ENCODE peak calls at places on chromosomes 7 and 10, in five cellular contexts. K, H, G, N and O are unnamed samples.

GRCh38 chr7:149196151-149196704 is 882 bp downstream of the ZNF282 start:
- DNase-seq in K (no peak), G (peak; percentile 32), H (no peak), N (no peak), O (peak; percentile 41)

GRCh38 chr7:47210283-47210854 is 371.5 kb downstream of the TNS3 start:
- DNase-seq in G (no peak), N (no peak), K (no peak), H (no peak), O (no peak)

GRCh38 chr7:83921798-83922607 is 272.6 kb downstream of the SEMA3A start:
- DNase-seq in H (no peak), K (peak; percentile 44), G (peak; percentile 9), N (no peak), O (no peak)

GRCh38 chr10:88990528-88991160 is at the start of gene FAS:
- DNase-seq in N (peak; percentile 66), H (peak; percentile 67), G (peak; percentile 69), K (peak; percentile 65), O (peak; percentile 91)

GRCh38 chr10:125694874-125695273 is 11.9 kb upstream of the TEX36 start:
- DNase-seq in N (peak; percentile 88), K (peak; percentile 95), H (peak; percentile 53), G (no peak), O (no peak)

GRCh38 chr7:153193144-153193595 is 433.6 kb downstream of the ACTR3B start:
- DNase-seq in G (peak; percentile 71), N (peak; percentile 27), K (no peak), H (no peak), O (peak; percentile 75)

GRCh38 chr10:96406091-96406490 is 47.3 kb upstream of the OPALIN start:
- DNase-seq in K (no peak), G (no peak), N (no peak), H (no peak), O (no peak)

GRCh38 chr7:97844036-97844435 is 28.2 kb downstream of the ASNS start:
- DNase-seq in N (peak; percentile 38), H (no peak), K (no peak), G (no peak), O (no peak)

GRCh38 chr10:80739328-80739727 is 201.6 kb downstream of the SH2D4B start:
- DNase-seq in K (no peak), G (no peak), H (no peak), N (no peak), O (no peak)

GRCh38 chr10:132118366-132118765 is 52.6 kb downstream of the JAKMIP3 start:
- DNase-seq in K (no peak), H (no peak), N (no peak), G (no peak), O (no peak)

GRCh38 chr7:16430133-16430532 is 8.8 kb upstream of the CRPPA start:
- DNase-seq in G (no peak), K (peak; percentile 55), N (peak; percentile 48), H (no peak), O (no peak)

GRCh38 chr10:47419421-47419820 is 35.3 kb upstream of the ZNF488 start:
- DNase-seq in N (no peak), K (no peak), H (no peak), G (no peak), O (peak; percentile 39)

GRCh38 chr7:84948632-84949031 is 238.2 kb downstream of the SEMA3D start:
- DNase-seq in N (no peak), K (peak; percentile 6), H (no peak), G (no peak), O (no peak)

GRCh38 chr7:137747359-137748031 is 99.3 kb downstream of the DGKI start:
- DNase-seq in H (no peak), K (no peak), N (no peak), G (peak; percentile 80), O (no peak)

GRCh38 chr10:116183733-116184447 is 89.1 kb downstream of the GFRA1 start:
- DNase-seq in K (peak; percentile 40), H (no peak), N (no peak), G (peak; percentile 21), O (no peak)

GRCh38 chr7:92034116-92034515 is 93.5 kb downstream of the AKAP9 start:
- DNase-seq in N (no peak), G (no peak), K (no peak), H (no peak), O (no peak)

GRCh38 chr10:23157239-23157661 is 34.9 kb upstream of the PTF1A start:
- DNase-seq in K (no peak), H (no peak), G (no peak), N (no peak), O (no peak)

GRCh38 chr7:24877790-24878311 is 102.1 kb downstream of the OSBPL3 start:
- DNase-seq in N (no peak), G (peak; percentile 46), K (peak; percentile 79), H (no peak), O (no peak)

GRCh38 chr10:7551289-7551688 is 115.5 kb downstream of the ITIH5 start:
- DNase-seq in N (no peak), G (no peak), K (no peak), H (no peak), O (no peak)

DNA sequence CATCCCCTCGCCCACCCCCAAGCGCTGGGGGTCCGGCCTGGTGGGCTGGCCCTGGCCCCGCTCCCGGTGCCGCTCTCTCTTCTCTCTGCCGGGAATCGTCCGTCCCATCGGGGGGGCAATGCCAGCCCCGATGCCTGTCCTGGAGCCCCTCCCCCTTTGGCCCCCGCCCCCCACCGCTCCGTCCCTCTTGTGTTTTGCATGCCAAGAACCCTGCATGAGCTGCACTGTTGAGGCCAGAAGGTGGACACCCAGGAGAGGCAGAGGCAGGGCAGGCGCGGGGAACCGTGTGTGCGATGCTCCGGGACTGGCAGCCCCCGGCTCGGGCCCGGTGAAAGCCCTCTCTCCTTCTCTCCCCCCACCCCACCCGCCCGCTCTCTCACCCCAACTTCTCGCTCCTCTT is 22.1 kb upstream of the HSPB1 start:
- DNase-seq in N (no peak), G (peak; percentile 60), H (no peak), K (no peak), O (no peak)
- H3K4me1 ChIP-seq in N (no peaks in the 10 kb centered on the region), G (peaks cover 9% of the 10 kb centered on the region), H (no peaks in the 10 kb centered on the region), K (no peaks in the 10 kb centered on the region), O (peaks cover 4% of the 10 kb centered on the region)

GRCh38 chr10:102113261-102113955 is 6.8 kb downstream of the LDB1 start:
- DNase-seq in K (no peak), H (peak; percentile 28), N (no peak), G (no peak), O (no peak)

GRCh38 chr10:102113956-102114857 is 6.0 kb downstream of the LDB1 start:
- DNase-seq in N (no peak), H (no peak), G (peak; percentile 55), K (peak; percentile 27), O (peak; percentile 69)

GRCh38 chr10:102114861-102115618 is 5.1 kb downstream of the LDB1 start:
- DNase-seq in N (peak; percentile 81), H (peak; percentile 91), G (peak; percentile 97), K (peak; percentile 70), O (peak; percentile 94)

GRCh38 chr10:102111276-102111675 is 8.9 kb downstream of the LDB1 start:
- DNase-seq in K (no peak), N (no peak), H (no peak), G (no peak), O (no peak)

DNA sequence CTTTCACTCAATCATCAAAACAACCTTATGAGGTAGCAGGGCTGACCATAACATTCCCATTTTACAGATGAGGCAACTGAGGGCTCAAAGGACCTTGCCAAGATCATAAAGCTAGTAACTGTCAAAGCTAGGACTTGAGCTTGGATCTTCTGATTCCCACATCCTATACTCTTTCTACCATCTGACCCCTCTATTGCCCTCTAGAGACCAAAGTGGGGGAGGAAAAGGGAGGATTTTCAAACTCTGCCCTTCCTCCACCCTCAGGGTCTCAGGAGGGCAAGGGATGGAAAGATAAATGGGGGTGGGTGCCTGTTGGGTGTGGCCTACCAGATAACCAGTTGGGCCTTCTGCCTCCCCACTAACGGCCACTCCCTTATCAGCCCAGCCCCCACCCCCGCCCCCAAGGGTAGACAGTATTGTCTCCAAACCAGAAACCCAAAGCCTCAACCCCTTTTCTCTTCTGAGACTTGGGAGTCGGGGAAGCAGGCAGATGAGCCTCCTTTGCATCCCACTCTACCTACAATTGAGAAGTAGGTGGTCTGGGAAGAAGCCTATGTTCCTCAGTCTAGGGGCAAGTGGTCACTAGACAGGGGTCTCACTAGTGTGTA is 7.9 kb downstream of the LDB1 start:
- DNase-seq in G (peak; percentile 77), K (no peak), H (no peak), N (no peak), O (no peak)
- H3K27ac ChIP-seq in G (peak overlapping the region; percentile 39), K (no peak overlapping the region), H (no peak overlapping the region), N (no peak overlapping the region), O (no peak overlapping the region)

GRCh38 chr7:101861223-101861775 is 43.9 kb downstream of the CUX1 start:
- DNase-seq in G (no peak), H (no peak), N (no peak), K (no peak), O (no peak)
- H3K4me1 ChIP-seq in G (peaks cover 78% of the 10 kb centered on the region), H (peaks cover 10% of the 10 kb centered on the region), N (peaks cover 16% of the 10 kb centered on the region), K (peaks cover 2% of the 10 kb centered on the region), O (peaks cover 35% of the 10 kb centered on the region)

GRCh38 chr7:19522486-19522885 is 186.4 kb downstream of the POLR1F start:
- DNase-seq in K (peak; percentile 85), H (no peak), N (peak; percentile 74), G (no peak), O (no peak)

GRCh38 chr7:19520392-19520791 is 188.4 kb downstream of the POLR1F start:
- DNase-seq in N (no peak), K (no peak), G (no peak), H (no peak), O (no peak)

GRCh38 chr7:19519443-19519977 is 189.3 kb downstream of the POLR1F start:
- DNase-seq in G (no peak), N (no peak), K (peak; percentile 78), H (no peak), O (no peak)
- H3K27ac ChIP-seq in G (no peak overlapping the region), N (no peak overlapping the region), K (no peak overlapping the region), H (no peak overlapping the region), O (no peak overlapping the region)

GRCh38 chr7:117444646-117445045 is 17.4 kb upstream of the ASZ1 start:
- DNase-seq in G (no peak), H (no peak), K (no peak), N (no peak), O (no peak)
- H3K4me1 ChIP-seq in G (no peaks in the 10 kb centered on the region), H (no peaks in the 10 kb centered on the region), K (no peaks in the 10 kb centered on the region), N (no peaks in the 10 kb centered on the region), O (no peaks in the 10 kb centered on the region)

DNA sequence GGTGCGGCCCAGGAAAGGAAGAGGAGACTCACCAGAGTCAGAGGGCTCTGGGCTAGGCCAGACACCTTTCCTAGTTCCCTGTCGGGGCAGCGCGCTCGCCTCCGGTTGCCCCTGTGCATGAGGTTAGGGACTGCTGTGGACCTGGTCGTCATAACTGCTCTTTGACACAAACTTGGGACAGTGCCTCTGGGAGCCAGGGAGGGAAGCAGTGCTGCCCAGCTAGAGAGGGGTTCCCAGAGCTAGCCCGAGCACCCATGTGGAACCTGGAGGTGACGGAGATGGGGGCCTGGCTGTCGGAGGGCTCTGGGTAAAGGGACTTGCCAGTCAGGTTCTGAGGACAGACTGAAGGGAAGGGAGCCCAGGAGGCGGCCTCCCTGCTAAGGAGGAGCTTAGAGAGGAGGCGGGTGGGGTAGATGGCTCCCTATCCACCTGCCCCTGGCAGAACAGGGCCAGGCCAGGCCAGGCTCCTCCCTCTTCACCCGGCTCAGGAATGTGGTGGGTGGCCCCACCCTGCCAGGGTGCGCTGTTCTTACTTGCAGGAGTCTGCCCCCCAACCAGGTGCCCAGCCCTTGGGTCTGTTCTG is 29.7 kb downstream of the AGAP3 start:
- DNase-seq in N (peak; percentile 73), H (peak; percentile 90), G (peak; percentile 63), K (no peak), O (peak; percentile 94)
- H3K27ac ChIP-seq in N (no peak overlapping the region), H (peak overlapping the region; percentile 65), G (no peak overlapping the region), K (no peak overlapping the region), O (peak overlapping the region; percentile 65)